ENCODE peak calls at places on chromosomes 4 and X, in seven cellular contexts. One of them, this sample, is unnamed. For H3K9me3 and H3K4me1, the result is how much of the 10 kb centered on the place peaks cover.

GRCh38 chr4:156547439-156547838 is 424.2 kb downstream of the PDGFC start:
- DNase-seq in suprapubic skin: no peak
- DNase-seq in psoas muscle: no peak
- DNase-seq in Peyer's patch: no peak
- DNase-seq in pancreas: no peak
- DNase-seq in cardiac muscle cell: no peak
- DNase-seq in left lung: no peak
- DNase-seq in this sample: no peak

GRCh38 chr4:87117051-87117729 is 103.2 kb downstream of the KLHL8 start:
- DNase-seq in suprapubic skin: no peak
- DNase-seq in psoas muscle: no peak
- DNase-seq in Peyer's patch: no peak
- DNase-seq in pancreas: no peak
- DNase-seq in cardiac muscle cell: no peak
- DNase-seq in left lung: no peak
- DNase-seq in this sample: no peak

GRCh38 chr4:81166431-81166830 is 48.6 kb downstream of the PRKG2 start:
- DNase-seq in suprapubic skin: no peak
- DNase-seq in psoas muscle: no peak
- DNase-seq in Peyer's patch: no peak
- DNase-seq in pancreas: no peak
- DNase-seq in cardiac muscle cell: no peak
- DNase-seq in left lung: no peak
- DNase-seq in this sample: no peak

GRCh38 chrX:3748052-3748559 is 34.7 kb upstream of the PRKX start:
- DNase-seq in suprapubic skin: no peak
- DNase-seq in psoas muscle: no peak
- DNase-seq in Peyer's patch: no peak
- DNase-seq in pancreas: no peak
- DNase-seq in cardiac muscle cell: no peak
- DNase-seq in left lung: no peak
- DNase-seq in this sample: no peak

GRCh38 chr4:88985088-88985779 is 71.8 kb downstream of the FAM13A start:
- DNase-seq in suprapubic skin: no peak
- DNase-seq in psoas muscle: no peak
- DNase-seq in Peyer's patch: no peak
- DNase-seq in pancreas: no peak
- DNase-seq in cardiac muscle cell: no peak
- DNase-seq in left lung: no peak
- DNase-seq in this sample: no peak

GRCh38 chr4:148442830-148443549 is 776 bp upstream of the NR3C2 start:
- DNase-seq in suprapubic skin: no peak
- DNase-seq in psoas muscle: peak
- DNase-seq in Peyer's patch: peak
- DNase-seq in pancreas: no peak
- DNase-seq in cardiac muscle cell: peak
- DNase-seq in left lung: no peak
- DNase-seq in this sample: no peak

GRCh38 chr4:143411527-143412480 is 75.1 kb downstream of the GAB1 start:
- DNase-seq in suprapubic skin: no peak
- DNase-seq in psoas muscle: no peak
- DNase-seq in Peyer's patch: no peak
- DNase-seq in pancreas: no peak
- DNase-seq in cardiac muscle cell: no peak
- DNase-seq in left lung: no peak
- DNase-seq in this sample: no peak

GRCh38 chrX:153478746-153479145 is 8.4 kb upstream of the HAUS7 start:
- DNase-seq in suprapubic skin: no peak
- DNase-seq in psoas muscle: no peak
- DNase-seq in Peyer's patch: no peak
- DNase-seq in pancreas: no peak
- DNase-seq in cardiac muscle cell: no peak
- DNase-seq in left lung: no peak
- DNase-seq in this sample: no peak

GRCh38 chr4:25437951-25438350 is 60.9 kb downstream of the ANAPC4 start:
- DNase-seq in suprapubic skin: no peak
- DNase-seq in psoas muscle: no peak
- DNase-seq in Peyer's patch: no peak
- DNase-seq in pancreas: no peak
- DNase-seq in cardiac muscle cell: no peak
- DNase-seq in left lung: no peak
- DNase-seq in this sample: no peak

GRCh38 chr4:61068745-61069144 is 131.4 kb upstream of the ADGRL3 start:
- DNase-seq in suprapubic skin: no peak
- DNase-seq in psoas muscle: no peak
- DNase-seq in Peyer's patch: no peak
- DNase-seq in pancreas: no peak
- DNase-seq in cardiac muscle cell: no peak
- DNase-seq in left lung: no peak
- DNase-seq in this sample: no peak

GRCh38 chr4:21697583-21697982 is 251.0 kb downstream of the KCNIP4 start:
- DNase-seq in suprapubic skin: no peak
- DNase-seq in psoas muscle: no peak
- DNase-seq in Peyer's patch: no peak
- DNase-seq in pancreas: no peak
- DNase-seq in cardiac muscle cell: peak
- DNase-seq in left lung: no peak
- DNase-seq in this sample: peak

GRCh38 chrX:133215747-133216146 is 2.4 kb downstream of the TFDP3 start:
- DNase-seq in suprapubic skin: no peak
- DNase-seq in psoas muscle: no peak
- DNase-seq in Peyer's patch: no peak
- DNase-seq in pancreas: no peak
- DNase-seq in cardiac muscle cell: peak
- DNase-seq in left lung: no peak
- DNase-seq in this sample: no peak

DNA sequence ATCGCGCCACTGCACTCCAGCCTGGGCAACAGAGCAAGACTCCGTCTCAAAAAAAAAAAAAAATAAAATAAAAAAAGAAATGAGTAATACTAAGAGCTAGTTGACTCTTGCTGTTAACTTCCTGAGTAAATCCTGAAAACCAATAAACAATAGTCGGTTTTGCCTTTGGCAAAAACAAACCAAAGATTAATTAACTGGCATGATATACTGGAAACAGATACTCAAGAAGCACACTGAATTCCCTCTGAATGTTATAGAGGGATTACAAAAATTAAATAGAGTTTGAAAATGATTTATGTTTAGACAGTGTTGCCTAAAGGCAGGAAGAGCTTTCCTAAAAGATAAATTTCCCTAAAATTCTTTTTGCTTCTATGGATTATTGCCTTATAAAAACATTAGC is 1702.3 kb downstream of the STIM2 start:
- DNase-seq in suprapubic skin: no peak
- DNase-seq in psoas muscle: no peak
- DNase-seq in Peyer's patch: no peak
- DNase-seq in pancreas: no peak
- DNase-seq in cardiac muscle cell: no peak
- DNase-seq in left lung: no peak
- DNase-seq in this sample: no peak
- H3K9me3 ChIP-seq in suprapubic skin: under half
- H3K9me3 ChIP-seq in psoas muscle: under half
- H3K9me3 ChIP-seq in Peyer's patch: under half
- H3K9me3 ChIP-seq in pancreas: under half
- H3K9me3 ChIP-seq in cardiac muscle cell: under half
- H3K9me3 ChIP-seq in left lung: under half
- H3K9me3 ChIP-seq in this sample: under half

GRCh38 chrX:96182366-96182765 is 502.3 kb upstream of the DIAPH2 start:
- DNase-seq in suprapubic skin: no peak
- DNase-seq in psoas muscle: no peak
- DNase-seq in Peyer's patch: no peak
- DNase-seq in pancreas: no peak
- DNase-seq in cardiac muscle cell: peak
- DNase-seq in left lung: no peak
- DNase-seq in this sample: no peak
- TF ChIP-seq CTCF in suprapubic skin: no peak
- TF ChIP-seq CTCF in psoas muscle: peak
- TF ChIP-seq CTCF in Peyer's patch: no peak
- TF ChIP-seq CTCF in pancreas: peak
- TF ChIP-seq CTCF in cardiac muscle cell: peak
- TF ChIP-seq CTCF in left lung: no peak
- TF ChIP-seq CTCF in this sample: peak

GRCh38 chr4:10281996-10282395 is 165.4 kb upstream of the WDR1 start:
- DNase-seq in suprapubic skin: no peak
- DNase-seq in psoas muscle: no peak
- DNase-seq in Peyer's patch: no peak
- DNase-seq in pancreas: no peak
- DNase-seq in cardiac muscle cell: no peak
- DNase-seq in left lung: no peak
- DNase-seq in this sample: no peak
- H3K4me1 ChIP-seq in suprapubic skin: under half
- H3K4me1 ChIP-seq in psoas muscle: under half
- H3K4me1 ChIP-seq in Peyer's patch: under half
- H3K4me1 ChIP-seq in pancreas: under half
- H3K4me1 ChIP-seq in cardiac muscle cell: under half
- H3K4me1 ChIP-seq in left lung: under half
- H3K4me1 ChIP-seq in this sample: under half

DNA sequence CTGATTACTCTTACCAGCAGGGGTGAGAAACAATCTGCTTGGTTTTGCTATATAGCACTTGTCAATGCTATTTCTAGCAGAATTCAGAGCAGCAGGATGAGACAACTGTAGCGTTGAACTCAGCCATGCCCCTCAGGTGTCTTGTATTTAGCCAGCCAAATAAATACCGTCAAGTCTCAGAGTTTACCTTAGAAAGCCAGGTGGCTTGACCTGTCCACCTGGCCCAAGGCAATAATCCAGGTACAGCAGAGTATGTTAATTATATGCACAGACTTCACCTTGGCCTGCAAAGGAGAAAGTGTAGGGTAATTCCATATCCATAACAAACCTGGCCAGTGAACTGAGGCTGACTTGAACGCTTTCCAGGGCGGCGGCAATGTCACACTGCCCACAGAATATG is 1303.5 kb downstream of the RAPGEF2 start:
- DNase-seq in suprapubic skin: no peak
- DNase-seq in psoas muscle: no peak
- DNase-seq in Peyer's patch: no peak
- DNase-seq in pancreas: no peak
- DNase-seq in cardiac muscle cell: no peak
- DNase-seq in left lung: no peak
- DNase-seq in this sample: no peak
- H3K9me3 ChIP-seq in suprapubic skin: under half
- H3K9me3 ChIP-seq in psoas muscle: under half
- H3K9me3 ChIP-seq in Peyer's patch: under half
- H3K9me3 ChIP-seq in pancreas: under half
- H3K9me3 ChIP-seq in cardiac muscle cell: under half
- H3K9me3 ChIP-seq in left lung: under half
- H3K9me3 ChIP-seq in this sample: under half

DNA sequence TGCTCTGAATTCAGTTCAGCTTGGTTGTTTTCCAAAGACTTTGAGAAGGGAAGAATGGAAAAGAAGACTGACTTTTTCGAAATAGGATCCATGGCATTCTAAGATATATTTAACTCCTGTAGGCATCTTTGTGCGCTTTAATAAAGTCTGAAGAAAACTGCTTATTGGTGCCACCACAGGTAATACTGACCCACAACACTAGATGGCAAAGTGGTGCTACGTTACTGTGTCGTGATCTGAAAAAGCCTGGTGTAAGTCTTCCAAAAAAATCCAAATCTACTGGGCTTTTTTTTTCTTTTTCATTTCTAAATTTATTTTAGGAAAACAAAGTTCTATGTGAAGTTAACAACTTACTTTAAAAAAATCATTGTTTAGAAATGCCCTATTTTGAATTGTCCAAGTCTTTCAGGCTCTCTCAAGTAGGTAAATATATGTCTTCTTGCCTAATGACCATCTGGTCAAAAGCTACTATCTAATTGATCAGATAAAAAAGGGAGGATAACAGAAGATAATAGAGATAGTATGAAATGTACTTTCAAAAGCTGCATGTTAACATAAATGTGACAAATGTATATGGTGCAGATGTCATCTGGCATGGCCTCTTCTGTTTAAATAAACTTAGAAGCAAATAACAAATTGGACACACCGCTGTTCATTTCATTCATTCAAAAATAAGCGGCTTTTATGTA is 47.0 kb upstream of the MID1IP1 start:
- DNase-seq in suprapubic skin: no peak
- DNase-seq in psoas muscle: no peak
- DNase-seq in Peyer's patch: no peak
- DNase-seq in pancreas: peak
- DNase-seq in cardiac muscle cell: peak
- DNase-seq in left lung: no peak
- DNase-seq in this sample: no peak
- TF ChIP-seq CTCF in suprapubic skin: peak
- TF ChIP-seq CTCF in psoas muscle: peak
- TF ChIP-seq CTCF in Peyer's patch: no peak
- TF ChIP-seq CTCF in pancreas: peak
- TF ChIP-seq CTCF in cardiac muscle cell: peak
- TF ChIP-seq CTCF in left lung: peak
- TF ChIP-seq CTCF in this sample: peak

GRCh38 chrX:48713847-48714246 is 17.3 kb downstream of the SUV39H1 start:
- DNase-seq in suprapubic skin: no peak
- DNase-seq in psoas muscle: no peak
- DNase-seq in Peyer's patch: no peak
- DNase-seq in pancreas: no peak
- DNase-seq in cardiac muscle cell: no peak
- DNase-seq in left lung: no peak
- DNase-seq in this sample: no peak
- H3K4me1 ChIP-seq in suprapubic skin: under half
- H3K4me1 ChIP-seq in psoas muscle: under half
- H3K4me1 ChIP-seq in Peyer's patch: under half
- H3K4me1 ChIP-seq in pancreas: under half
- H3K4me1 ChIP-seq in cardiac muscle cell: under half
- H3K4me1 ChIP-seq in left lung: under half
- H3K4me1 ChIP-seq in this sample: under half

GRCh38 chrX:56113785-56114436 is 118.2 kb upstream of the KLF8 start:
- DNase-seq in suprapubic skin: no peak
- DNase-seq in psoas muscle: no peak
- DNase-seq in Peyer's patch: no peak
- DNase-seq in pancreas: no peak
- DNase-seq in cardiac muscle cell: no peak
- DNase-seq in left lung: peak
- DNase-seq in this sample: no peak
- H3K9me3 ChIP-seq in suprapubic skin: under half
- H3K9me3 ChIP-seq in psoas muscle: under half
- H3K9me3 ChIP-seq in Peyer's patch: under half
- H3K9me3 ChIP-seq in pancreas: under half
- H3K9me3 ChIP-seq in cardiac muscle cell: under half
- H3K9me3 ChIP-seq in left lung: under half
- H3K9me3 ChIP-seq in this sample: under half

GRCh38 chrX:102711872-102712215 is 404 bp upstream of the GPRASP2 start:
- DNase-seq in suprapubic skin: no peak
- DNase-seq in psoas muscle: no peak
- DNase-seq in Peyer's patch: no peak
- DNase-seq in pancreas: no peak
- DNase-seq in cardiac muscle cell: peak
- DNase-seq in left lung: no peak
- DNase-seq in this sample: no peak
- TF ChIP-seq CTCF in suprapubic skin: no peak
- TF ChIP-seq CTCF in psoas muscle: no peak
- TF ChIP-seq CTCF in Peyer's patch: no peak
- TF ChIP-seq CTCF in pancreas: no peak
- TF ChIP-seq CTCF in cardiac muscle cell: no peak
- TF ChIP-seq CTCF in left lung: no peak
- TF ChIP-seq CTCF in this sample: no peak